ENCODE peak calls at places on chromosomes 3 and 15, in four cellular contexts. F is heart left ventricle, Y is IMR-90, R is stomach. W is an unnamed sample.

GRCh38 chr15:77738441-77739437 is 106.0 kb upstream of the LINGO1 start:
- DNase-seq in F (no peak), Y (no peak), R (no peak), W (no peak)

GRCh38 chr3:61571516-61572336 is 10.4 kb downstream of the PTPRG start:
- DNase-seq in F (peak), R (no peak), Y (peak), W (no peak)

GRCh38 chr3:181487236-181487978 is 224.3 kb upstream of the SOX2 start:
- DNase-seq in F (no peak), Y (no peak), R (peak), W (peak)

GRCh38 chr3:127325630-127325961 is 37.8 kb upstream of the PRR20G start:
- DNase-seq in F (no peak), Y (no peak), R (no peak), W (peak)

GRCh38 chr3:17901893-17902292 is 159.5 kb upstream of the TBC1D5 start:
- DNase-seq in Y (no peak), F (no peak), R (no peak), W (peak)

GRCh38 chr3:109852283-109852682 is 514.9 kb upstream of the DPPA4 start:
- DNase-seq in Y (no peak), R (no peak), F (no peak), W (no peak)

GRCh38 chr3:197942956-197943556 is 6.9 kb upstream of the RPL35A start:
- DNase-seq in R (no peak), Y (peak), F (no peak), W (peak)

GRCh38 chr3:176514297-176514696 is 683.0 kb downstream of the TBL1XR1 start:
- DNase-seq in Y (peak), F (no peak), R (no peak), W (peak)

GRCh38 chr3:37098884-37099283 is 75.5 kb downstream of the LRRFIP2 start:
- DNase-seq in Y (no peak), R (no peak), F (no peak), W (no peak)

GRCh38 chr15:89322822-89323221 is 11.8 kb downstream of the POLG start:
- DNase-seq in R (no peak), Y (no peak), F (no peak), W (no peak)

GRCh38 chr15:34366271-34367043 is 539 bp downstream of the LPCAT4 start:
- DNase-seq in R (peak), Y (peak), F (peak), W (peak)

GRCh38 chr3:184096811-184097378 is at the start of gene HTR3E:
- DNase-seq in R (no peak), F (no peak), Y (no peak), W (no peak)

GRCh38 chr3:46923559-46924350 is 46.2 kb downstream of the PTH1R start:
- DNase-seq in Y (peak), F (no peak), R (peak), W (peak)

GRCh38 chr3:36149447-36149865 is 230.8 kb upstream of the STAC start:
- DNase-seq in Y (no peak), F (no peak), R (no peak), W (no peak)

GRCh38 chr3:114496021-114496434 is 202.2 kb downstream of the TIGIT start:
- DNase-seq in Y (peak), F (peak), R (no peak), W (no peak)

GRCh38 chr15:61994216-61994615 is 66.0 kb downstream of the VPS13C start:
- DNase-seq in R (no peak), Y (peak), F (no peak), W (no peak)

GRCh38 chr3:39260957-39261356 is 18.9 kb downstream of the CX3CR1 start:
- DNase-seq in Y (peak), F (peak), R (peak), W (peak)

GRCh38 chr15:100726426-100727190 is 124.2 kb downstream of the ASB7 start:
- DNase-seq in R (no peak), Y (peak), F (no peak), W (no peak)

GRCh38 chr15:100727291-100727851 is 125.0 kb downstream of the ASB7 start:
- DNase-seq in R (no peak), Y (no peak), F (no peak), W (peak)

GRCh38 chr15:100730129-100730528 is 127.7 kb downstream of the ASB7 start:
- DNase-seq in Y (no peak), F (no peak), R (no peak), W (no peak)

GRCh38 chr15:100729461-100729860 is 127.1 kb downstream of the ASB7 start:
- DNase-seq in Y (no peak), R (no peak), F (no peak), W (no peak)

GRCh38 chr15:100728371-100729201 is 126.2 kb downstream of the ASB7 start:
- DNase-seq in Y (no peak), R (no peak), F (no peak), W (peak)
- TF ChIP-seq CTCF in Y (no peak), R (no peak), F (no peak), W (no peak)

GRCh38 chr3:129604942-129605592 is 1.4 kb downstream of the PLXND1 start:
- DNase-seq in R (no peak), Y (no peak), F (no peak), W (no peak)
- H3K4me3 ChIP-seq in R (peak), Y (peak), F (peak), W (peak)

GRCh38 chr3:132317229-132317948 is at the start of gene ACP3:
- DNase-seq in F (peak), R (peak), Y (peak), W (peak)
- TF ChIP-seq POLR2A in F (no peak), R (no peak), Y (no peak), W (peak)

GRCh38 chr3:41898631-41899030 is 63.3 kb downstream of the ULK4 start:
- DNase-seq in F (no peak), Y (no peak), R (no peak), W (no peak)

GRCh38 chr3:41900265-41900664 is 61.6 kb downstream of the ULK4 start:
- DNase-seq in F (no peak), R (no peak), Y (peak), W (peak)
- TF ChIP-seq CTCF in F (no peak), R (no peak), Y (no peak), W (no peak)

GRCh38 chr15:85580914-85581313 is 200.5 kb downstream of the AKAP13 start:
- DNase-seq in Y (no peak), F (peak), R (peak), W (no peak)

GRCh38 chr15:85582076-85582718 is 201.8 kb downstream of the AKAP13 start:
- DNase-seq in Y (peak), F (no peak), R (peak), W (no peak)

GRCh38 chr15:85581495-85581894 is 201.1 kb downstream of the AKAP13 start:
- DNase-seq in F (peak), Y (no peak), R (peak), W (no peak)

GRCh38 chr15:85579957-85580694 is 199.7 kb downstream of the AKAP13 start:
- DNase-seq in Y (no peak), F (peak), R (peak), W (peak)

DNA sequence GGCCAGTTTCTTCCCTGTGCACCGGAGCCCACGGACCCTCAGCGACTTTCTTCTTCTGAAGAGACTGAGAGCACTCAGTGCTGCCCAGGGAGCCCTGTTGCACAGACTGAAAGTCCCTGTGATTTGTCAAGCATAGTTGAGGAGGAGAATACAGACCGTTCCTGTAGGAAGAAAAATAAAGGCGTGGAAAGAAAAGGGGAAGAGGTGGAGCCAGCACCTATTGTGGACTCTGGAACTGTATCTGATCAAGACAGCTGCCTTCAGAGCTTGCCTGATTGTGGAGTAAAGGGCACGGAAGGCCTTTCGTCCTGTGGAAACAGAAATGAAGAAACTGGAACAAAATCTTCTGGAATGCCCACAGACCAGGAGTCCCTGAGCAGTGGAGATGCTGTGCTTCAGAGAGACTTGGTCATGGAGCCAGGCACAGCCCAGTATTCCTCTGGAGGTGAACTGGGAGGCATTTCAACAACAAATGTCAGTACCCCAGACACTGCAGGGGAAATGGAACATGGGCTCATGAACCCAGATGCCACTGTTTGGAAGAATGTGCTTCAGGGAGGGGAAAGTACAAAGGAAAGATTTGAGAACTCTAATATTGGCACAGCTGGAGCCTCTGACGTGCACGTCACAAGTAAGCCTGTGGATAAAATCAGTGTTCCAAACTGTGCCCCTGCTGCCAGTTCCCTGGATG is 198.8 kb downstream of the AKAP13 start:
- DNase-seq in R (peak), F (peak), Y (no peak), W (no peak)
- H3K4me3 ChIP-seq in R (peak), F (peak), Y (no peak), W (no peak)

GRCh38 chr3:105827959-105828358 is 40.9 kb downstream of the CBLB start:
- DNase-seq in R (no peak), Y (peak), F (peak), W (peak)
- TF ChIP-seq POLR2A in R (no peak), Y (no peak), F (no peak), W (no peak)

GRCh38 chr15:51284871-51285270 is 53.5 kb downstream of the CYP19A1 start:
- DNase-seq in R (no peak), Y (no peak), F (no peak), W (no peak)

GRCh38 chr15:51283026-51283425 is 55.4 kb downstream of the CYP19A1 start:
- DNase-seq in F (no peak), Y (no peak), R (no peak), W (no peak)

GRCh38 chr15:51280838-51281237 is 57.6 kb downstream of the CYP19A1 start:
- DNase-seq in F (no peak), R (no peak), Y (no peak), W (no peak)

GRCh38 chr15:51277085-51277484 is 61.3 kb downstream of the CYP19A1 start:
- DNase-seq in Y (no peak), F (no peak), R (no peak), W (no peak)

DNA sequence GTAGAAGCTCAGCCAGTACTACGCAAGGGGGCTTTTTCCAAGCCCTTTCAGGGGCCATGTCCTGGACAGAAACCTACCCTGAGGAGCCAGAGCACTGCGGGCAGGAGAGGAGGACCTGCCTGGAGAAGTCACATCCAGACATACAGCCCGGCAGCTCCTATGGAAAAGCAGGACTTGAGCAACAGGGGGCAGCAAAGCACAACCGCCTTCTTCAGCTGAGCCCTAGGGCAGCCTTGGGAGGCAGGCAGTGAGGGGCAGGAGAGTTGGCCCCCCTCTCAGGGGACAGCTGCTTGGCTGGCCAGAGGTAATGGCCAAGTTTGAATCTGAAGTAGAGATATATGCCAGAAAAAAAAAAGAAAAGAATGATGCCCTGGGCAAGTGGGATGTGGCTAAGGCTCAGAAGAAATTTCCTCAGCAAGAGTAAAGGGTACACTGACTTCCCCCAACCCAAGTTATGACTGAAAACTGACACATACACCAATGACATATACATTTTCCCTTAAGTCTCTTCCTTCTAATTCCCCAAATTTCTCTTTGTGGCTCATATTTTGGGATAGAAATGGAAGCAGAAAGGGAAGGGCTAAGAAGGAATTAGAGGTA is 56.9 kb downstream of the CYP19A1 start:
- DNase-seq in R (peak), Y (peak), F (peak), W (peak)
- TF ChIP-seq CTCF in R (no peak), Y (peak), F (peak), W (peak)

GRCh38 chr3:194399166-194399565 is at the start of gene GP5:
- DNase-seq in Y (no peak), F (no peak), R (no peak), W (no peak)
- H3K4me3 ChIP-seq in Y (peak), F (peak), R (peak), W (no peak)

W was measured in NB4.